ENCODE peak calls at places on chromosomes 13 and 19, in nine cellular contexts. One of them, this sample, is unnamed.

GRCh38 chr19:28446511-28446910 is 766.4 kb downstream of the UQCRFS1 start:
- DNase-seq in A549: no peak
- DNase-seq in heart left ventricle: no peak
- DNase-seq in HepG2: no peak
- DNase-seq in prostate gland: no peak
- DNase-seq in H1: no peak
- DNase-seq in stomach: no peak
- DNase-seq in K562: no peak
- DNase-seq in tibial nerve: no peak
- DNase-seq in this sample: no peak

GRCh38 chr13:51794959-51795358 is 9.0 kb downstream of the DHRS12 start:
- DNase-seq in K562: no peak
- DNase-seq in H1: no peak
- DNase-seq in HepG2: no peak
- DNase-seq in A549: no peak
- DNase-seq in heart left ventricle: no peak
- DNase-seq in prostate gland: no peak
- DNase-seq in tibial nerve: no peak
- DNase-seq in stomach: no peak
- DNase-seq in this sample: no peak

GRCh38 chr13:74770361-74770760 is 636.2 kb upstream of the KLF12 start:
- DNase-seq in prostate gland: no peak
- DNase-seq in HepG2: no peak
- DNase-seq in K562: no peak
- DNase-seq in stomach: no peak
- DNase-seq in H1: no peak
- DNase-seq in heart left ventricle: no peak
- DNase-seq in A549: no peak
- DNase-seq in tibial nerve: no peak
- DNase-seq in this sample: no peak

GRCh38 chr13:74258951-74259350 is 124.7 kb upstream of the KLF12 start:
- DNase-seq in prostate gland: no peak
- DNase-seq in heart left ventricle: no peak
- DNase-seq in HepG2: no peak
- DNase-seq in tibial nerve: no peak
- DNase-seq in K562: no peak
- DNase-seq in A549: no peak
- DNase-seq in H1: no peak
- DNase-seq in stomach: no peak
- DNase-seq in this sample: no peak

GRCh38 chr13:35157143-35157755 is 215.2 kb downstream of the NBEA start:
- DNase-seq in heart left ventricle: no peak
- DNase-seq in A549: peak; percentile 17
- DNase-seq in K562: peak; percentile 6
- DNase-seq in HepG2: peak; percentile 31
- DNase-seq in prostate gland: peak; percentile 29
- DNase-seq in stomach: no peak
- DNase-seq in tibial nerve: no peak
- DNase-seq in H1: no peak
- DNase-seq in this sample: peak; percentile 31

GRCh38 chr13:62321139-62321538 is 905.5 kb upstream of the PCDH20 start:
- DNase-seq in tibial nerve: no peak
- DNase-seq in HepG2: no peak
- DNase-seq in H1: no peak
- DNase-seq in prostate gland: no peak
- DNase-seq in K562: no peak
- DNase-seq in A549: no peak
- DNase-seq in heart left ventricle: no peak
- DNase-seq in stomach: no peak
- DNase-seq in this sample: no peak

GRCh38 chr19:51664997-51665396 is 18.4 kb upstream of the SIGLEC14 start:
- DNase-seq in K562: no peak
- DNase-seq in H1: no peak
- DNase-seq in prostate gland: no peak
- DNase-seq in stomach: no peak
- DNase-seq in A549: no peak
- DNase-seq in tibial nerve: no peak
- DNase-seq in heart left ventricle: no peak
- DNase-seq in HepG2: no peak
- DNase-seq in this sample: no peak

GRCh38 chr13:49367640-49368431 is 76.0 kb downstream of the CAB39L start:
- DNase-seq in HepG2: no peak
- DNase-seq in prostate gland: no peak
- DNase-seq in heart left ventricle: no peak
- DNase-seq in H1: no peak
- DNase-seq in stomach: no peak
- DNase-seq in tibial nerve: no peak
- DNase-seq in A549: no peak
- DNase-seq in K562: no peak
- DNase-seq in this sample: no peak

GRCh38 chr13:26050568-26051230 is 1.1 kb downstream of the SHISA2 start:
- DNase-seq in HepG2: no peak
- DNase-seq in prostate gland: no peak
- DNase-seq in A549: no peak
- DNase-seq in stomach: peak; percentile 49
- DNase-seq in heart left ventricle: peak; percentile 38
- DNase-seq in tibial nerve: no peak
- DNase-seq in K562: no peak
- DNase-seq in H1: no peak
- DNase-seq in this sample: no peak

GRCh38 chr13:102777716-102778115 is 4.1 kb upstream of the TEX30 start:
- DNase-seq in H1: no peak
- DNase-seq in HepG2: no peak
- DNase-seq in tibial nerve: no peak
- DNase-seq in heart left ventricle: no peak
- DNase-seq in prostate gland: no peak
- DNase-seq in K562: no peak
- DNase-seq in A549: no peak
- DNase-seq in stomach: no peak
- DNase-seq in this sample: no peak

GRCh38 chr19:47310819-47311218 is 1.2 kb downstream of the C5AR1 start:
- DNase-seq in tibial nerve: no peak
- DNase-seq in H1: no peak
- DNase-seq in heart left ventricle: peak; percentile 58
- DNase-seq in HepG2: peak; percentile 36
- DNase-seq in stomach: peak; percentile 54
- DNase-seq in K562: no peak
- DNase-seq in A549: peak; percentile 49
- DNase-seq in prostate gland: no peak
- DNase-seq in this sample: no peak

DNA sequence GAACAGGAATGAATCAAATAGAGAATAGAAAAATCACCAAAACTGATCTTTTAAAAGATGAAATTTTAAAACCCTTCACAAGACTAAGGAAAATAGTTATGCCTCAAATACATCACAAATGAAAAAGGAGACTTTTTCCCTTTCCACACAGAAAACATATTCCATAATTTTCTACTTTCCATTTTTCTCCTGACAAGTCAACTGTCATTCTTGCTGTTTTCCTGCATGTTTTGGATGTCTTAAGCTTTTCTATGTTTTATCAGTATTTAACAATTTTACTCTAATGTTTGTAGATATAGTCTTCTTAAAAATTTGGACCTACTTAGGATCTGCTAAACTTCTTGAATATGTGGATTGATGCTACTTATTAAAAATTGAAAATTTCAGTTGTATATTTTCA is 810.8 kb downstream of the OLFM4 start:
- DNase-seq in tibial nerve: no peak
- DNase-seq in stomach: no peak
- DNase-seq in K562: no peak
- DNase-seq in prostate gland: no peak
- DNase-seq in A549: no peak
- DNase-seq in heart left ventricle: no peak
- DNase-seq in HepG2: no peak
- DNase-seq in H1: no peak
- DNase-seq in this sample: no peak
- TF ChIP-seq POLR2A in tibial nerve: no peak
- TF ChIP-seq POLR2A in stomach: no peak
- TF ChIP-seq POLR2A in K562: no peak
- TF ChIP-seq POLR2A in prostate gland: no peak
- TF ChIP-seq POLR2A in A549: no peak
- TF ChIP-seq POLR2A in heart left ventricle: no peak
- TF ChIP-seq POLR2A in HepG2: no peak
- TF ChIP-seq POLR2A in H1: no peak
- TF ChIP-seq POLR2A in this sample: no peak

GRCh38 chr19:49337267-49338022 is 2.2 kb downstream of the CD37 start:
- DNase-seq in H1: no peak
- DNase-seq in heart left ventricle: no peak
- DNase-seq in tibial nerve: no peak
- DNase-seq in HepG2: no peak
- DNase-seq in prostate gland: no peak
- DNase-seq in stomach: no peak
- DNase-seq in A549: no peak
- DNase-seq in K562: no peak
- DNase-seq in this sample: no peak
- H3K4me3 ChIP-seq in H1: peak overlapping the region; percentile 34
- H3K4me3 ChIP-seq in heart left ventricle: no peak overlapping the region
- H3K4me3 ChIP-seq in tibial nerve: no peak overlapping the region
- H3K4me3 ChIP-seq in HepG2: no peak overlapping the region
- H3K4me3 ChIP-seq in prostate gland: no peak overlapping the region
- H3K4me3 ChIP-seq in stomach: peak overlapping the region; percentile 40
- H3K4me3 ChIP-seq in A549: no peak overlapping the region
- H3K4me3 ChIP-seq in K562: no peak overlapping the region
- H3K4me3 ChIP-seq in this sample: no peak overlapping the region

DNA sequence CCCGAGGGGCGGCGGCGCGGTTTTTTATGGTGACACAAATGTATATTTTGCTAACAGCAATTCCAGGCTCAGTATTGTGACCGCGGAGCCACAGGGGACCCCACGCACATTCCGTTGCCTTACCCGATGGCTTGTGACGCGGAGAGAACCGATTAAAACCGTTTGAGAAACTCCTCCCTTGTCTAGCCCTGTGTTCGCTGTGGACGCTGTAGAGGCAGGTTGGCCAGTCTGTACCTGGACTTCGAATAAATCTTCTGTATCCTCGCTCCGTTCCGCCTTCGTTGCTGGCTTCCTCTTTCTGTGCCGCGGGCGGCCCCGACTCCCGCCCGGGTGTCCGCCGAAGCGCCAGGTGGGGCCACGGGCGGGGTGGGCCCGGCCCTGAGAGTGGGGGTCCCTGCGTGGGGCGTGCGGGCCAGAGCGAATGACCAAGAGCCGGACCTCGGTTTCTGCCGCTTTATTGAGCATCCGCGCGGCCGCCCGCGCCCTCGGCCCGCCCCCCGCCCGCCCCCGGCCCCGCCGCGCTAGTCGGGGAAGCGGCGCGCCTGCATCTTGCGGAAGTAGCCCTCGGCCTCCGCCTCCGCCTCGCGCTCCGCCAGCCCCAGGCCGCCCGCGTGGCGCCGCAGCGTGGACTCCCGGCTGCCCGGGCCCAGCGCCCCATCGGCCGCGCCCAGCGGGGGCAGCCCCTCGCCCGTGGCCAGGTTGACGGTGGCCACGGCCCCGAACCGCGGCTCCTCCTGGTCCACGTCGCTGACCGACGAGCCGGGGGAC is 9.5 kb downstream of the PLPPR3 start:
- DNase-seq in prostate gland: no peak
- DNase-seq in H1: no peak
- DNase-seq in K562: peak; percentile 42
- DNase-seq in tibial nerve: no peak
- DNase-seq in HepG2: no peak
- DNase-seq in stomach: no peak
- DNase-seq in A549: no peak
- DNase-seq in heart left ventricle: no peak
- DNase-seq in this sample: no peak
- TF ChIP-seq POLR2A in prostate gland: no peak
- TF ChIP-seq POLR2A in H1: peak; percentile 72
- TF ChIP-seq POLR2A in K562: peak; percentile 74
- TF ChIP-seq POLR2A in tibial nerve: no peak
- TF ChIP-seq POLR2A in HepG2: no peak
- TF ChIP-seq POLR2A in stomach: no peak
- TF ChIP-seq POLR2A in A549: no peak
- TF ChIP-seq POLR2A in heart left ventricle: no peak
- TF ChIP-seq POLR2A in this sample: no peak

GRCh38 chr19:42410371-42410770 is 16.8 kb downstream of the LIPE start:
- DNase-seq in A549: no peak
- DNase-seq in heart left ventricle: no peak
- DNase-seq in tibial nerve: no peak
- DNase-seq in HepG2: no peak
- DNase-seq in H1: no peak
- DNase-seq in stomach: no peak
- DNase-seq in K562: no peak
- DNase-seq in prostate gland: no peak
- DNase-seq in this sample: no peak
- H3K4me3 ChIP-seq in A549: no peak overlapping the region
- H3K4me3 ChIP-seq in heart left ventricle: no peak overlapping the region
- H3K4me3 ChIP-seq in tibial nerve: no peak overlapping the region
- H3K4me3 ChIP-seq in HepG2: no peak overlapping the region
- H3K4me3 ChIP-seq in H1: no peak overlapping the region
- H3K4me3 ChIP-seq in stomach: no peak overlapping the region
- H3K4me3 ChIP-seq in K562: no peak overlapping the region
- H3K4me3 ChIP-seq in prostate gland: no peak overlapping the region
- H3K4me3 ChIP-seq in this sample: no peak overlapping the region

GRCh38 chr19:5838437-5839311 is 828 bp downstream of the FUT6 start:
- DNase-seq in A549: no peak
- DNase-seq in stomach: no peak
- DNase-seq in heart left ventricle: no peak
- DNase-seq in tibial nerve: no peak
- DNase-seq in HepG2: no peak
- DNase-seq in K562: no peak
- DNase-seq in H1: no peak
- DNase-seq in prostate gland: no peak
- DNase-seq in this sample: no peak
- TF ChIP-seq POLR2A in A549: no peak
- TF ChIP-seq POLR2A in stomach: no peak
- TF ChIP-seq POLR2A in heart left ventricle: no peak
- TF ChIP-seq POLR2A in tibial nerve: no peak
- TF ChIP-seq POLR2A in HepG2: no peak
- TF ChIP-seq POLR2A in K562: no peak
- TF ChIP-seq POLR2A in H1: no peak
- TF ChIP-seq POLR2A in prostate gland: no peak
- TF ChIP-seq POLR2A in this sample: no peak

DNA sequence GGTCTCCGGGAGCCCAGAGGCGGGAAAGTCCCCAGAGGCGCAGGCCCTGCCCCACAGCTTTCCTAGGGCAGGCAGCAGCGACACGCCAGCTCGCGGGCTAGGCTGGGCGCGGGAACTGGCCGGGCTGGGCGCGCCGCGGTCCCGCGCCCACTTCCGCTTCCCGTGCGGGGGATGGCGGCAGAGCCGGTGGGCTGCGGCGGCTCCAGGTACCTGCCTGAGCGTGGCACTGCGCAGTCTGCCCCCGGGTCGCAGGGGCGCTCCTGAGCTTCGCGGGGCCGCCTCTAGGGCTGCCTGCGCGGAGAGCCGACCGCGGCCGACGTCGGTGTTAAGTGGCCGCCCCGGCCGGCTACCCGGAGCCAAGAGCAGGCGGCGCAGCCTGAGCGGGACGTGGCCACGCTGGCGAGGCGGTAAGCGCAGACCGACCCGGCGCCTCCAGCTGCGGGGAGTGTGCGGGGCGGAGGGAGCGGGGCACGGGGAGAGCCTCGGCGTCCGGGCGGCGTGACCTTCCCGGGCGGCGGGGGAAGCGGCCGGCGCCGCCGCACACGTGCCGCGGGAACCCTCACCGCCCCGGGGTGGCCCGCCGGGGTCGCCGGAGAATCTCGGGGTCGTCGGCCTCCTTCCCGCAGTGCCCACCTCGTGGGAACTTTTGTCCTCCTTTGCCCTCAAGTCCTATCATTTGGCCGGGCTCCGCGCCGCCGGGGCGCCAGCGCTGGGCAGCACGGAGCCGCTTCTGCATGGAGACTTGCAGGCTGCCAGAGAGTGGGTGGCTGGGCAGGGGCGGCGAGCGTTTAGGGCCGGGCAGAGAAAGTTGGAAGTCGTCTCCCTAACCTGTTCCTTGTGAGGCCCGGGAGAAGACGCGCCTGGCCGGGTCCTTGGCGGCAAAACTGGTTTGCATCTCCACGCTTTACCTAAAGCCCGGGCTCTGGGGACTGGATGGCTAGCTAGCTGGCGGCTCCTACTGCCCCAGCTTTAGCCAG is 31.4 kb upstream of the MPHOSPH8 start:
- DNase-seq in K562: peak; percentile 48
- DNase-seq in heart left ventricle: peak; percentile 42
- DNase-seq in HepG2: peak; percentile 58
- DNase-seq in prostate gland: no peak
- DNase-seq in A549: peak; percentile 38
- DNase-seq in tibial nerve: no peak
- DNase-seq in H1: peak; percentile 9
- DNase-seq in stomach: peak; percentile 37
- DNase-seq in this sample: peak; percentile 83
- H3K4me3 ChIP-seq in K562: peak overlapping the region; percentile 49
- H3K4me3 ChIP-seq in heart left ventricle: peak overlapping the region; percentile 53
- H3K4me3 ChIP-seq in HepG2: peak overlapping the region; percentile 68
- H3K4me3 ChIP-seq in prostate gland: peak overlapping the region; percentile 35
- H3K4me3 ChIP-seq in A549: peak overlapping the region; percentile 73
- H3K4me3 ChIP-seq in tibial nerve: peak overlapping the region; percentile 31
- H3K4me3 ChIP-seq in H1: peak overlapping the region; percentile 54
- H3K4me3 ChIP-seq in stomach: peak overlapping the region; percentile 62
- H3K4me3 ChIP-seq in this sample: peak overlapping the region; percentile 16